ENCODE peak calls at places on chromosomes 6 and 20, in seven cellular contexts. R is left lung; M is GM12878; X is CD4-positive, alpha-beta T cell; U is dorsolateral prefrontal cortex; Z is activated T-cell treated with anti-CD3 and anti-CD28 coated beads, Interleukin-2, amount 50 U/mL, for 24 hours; D is stimulated activated CD8-positive, alpha-beta memory T cell treated with anti-CD3 and anti-CD28 coated beads, Interleukin-15, amount 100 ng/mL, for 24 hours. N is an unnamed sample.

GRCh38 chr6:160895562-160895961 is 96.0 kb upstream of the MAP3K4 start:
- DNase-seq in R (no peak), M (no peak), X (no peak), U (no peak), Z (no peak), D (no peak), N (no peak)

GRCh38 chr20:57603120-57603519 is 17.1 kb downstream of the ZBP1 start:
- DNase-seq in R (no peak), M (no peak), X (no peak), U (no peak), Z (no peak), D (no peak), N (no peak)

GRCh38 chr6:35686441-35686840 is 2.3 kb downstream of the FKBP5 start:
- DNase-seq in R (no peak), M (no peak), X (no peak), U (no peak), Z (no peak), D (no peak), N (no peak)

GRCh38 chr20:723756-724155 is 44.5 kb downstream of the SLC52A3 start:
- DNase-seq in R (no peak), M (no peak), X (no peak), U (no peak), Z (no peak), D (no peak), N (no peak)

GRCh38 chr20:3927486-3928291 is 38.5 kb downstream of the PANK2 start:
- DNase-seq in R (no peak), M (no peak), X (no peak), U (no peak), Z (no peak), D (no peak), N (no peak)

GRCh38 chr6:38688579-38689087 is 14.3 kb downstream of the GLO1 start:
- DNase-seq in R (no peak), M (peak; percentile 59), X (no peak), U (no peak), Z (no peak), D (no peak), N (no peak)

GRCh38 chr6:44712353-44713147 is 325.0 kb downstream of the CDC5L start:
- DNase-seq in R (no peak), M (no peak), X (no peak), U (no peak), Z (no peak), D (no peak), N (no peak)

GRCh38 chr6:40342674-40343230 is 244.4 kb downstream of the LRFN2 start:
- DNase-seq in R (no peak), M (no peak), X (no peak), U (no peak), Z (peak; percentile 2), D (no peak), N (no peak)

GRCh38 chr6:111926731-111927302 is 53.6 kb upstream of the FYN start:
- DNase-seq in R (no peak), M (no peak), X (no peak), U (no peak), Z (no peak), D (no peak), N (no peak)

GRCh38 chr6:11384531-11385309 is 152.3 kb upstream of the NEDD9 start:
- DNase-seq in R (no peak), M (no peak), X (no peak), U (no peak), Z (no peak), D (no peak), N (no peak)

GRCh38 chr20:56427797-56428196 is 15.7 kb downstream of the CASS4 start:
- DNase-seq in R (no peak), M (no peak), X (no peak), U (no peak), Z (no peak), D (no peak), N (no peak)

GRCh38 chr6:73236147-73236750 is 11.0 kb upstream of the KHDC1L start:
- DNase-seq in R (no peak), M (no peak), X (no peak), U (no peak), Z (no peak), D (no peak), N (no peak)

GRCh38 chr20:62117658-62118057 is 4.6 kb upstream of the LSM14B start:
- DNase-seq in R (no peak), M (no peak), X (peak; percentile 66), U (no peak), Z (peak; percentile 69), D (no peak), N (peak; percentile 76)

GRCh38 chr6:127606131-127606562 is 29.2 kb downstream of the C6orf58 start:
- DNase-seq in R (no peak), M (no peak), X (no peak), U (no peak), Z (no peak), D (no peak), N (no peak)

GRCh38 chr20:18678599-18678998 is 90.7 kb downstream of the DTD1 start:
- DNase-seq in R (no peak), M (no peak), X (no peak), U (no peak), Z (no peak), D (no peak), N (no peak)

GRCh38 chr6:136921521-136921935 is 573 bp upstream of the SLC35D3 start:
- DNase-seq in R (no peak), M (no peak), X (no peak), U (no peak), Z (no peak), D (no peak), N (no peak)

GRCh38 chr6:35253249-35253648 is 6.3 kb upstream of the ZNF76 start:
- DNase-seq in R (no peak), M (no peak), X (no peak), U (no peak), Z (no peak), D (no peak), N (no peak)

GRCh38 chr6:38443341-38443740 is 196.4 kb downstream of the BTBD9 start:
- DNase-seq in R (no peak), M (no peak), X (no peak), U (no peak), Z (no peak), D (no peak), N (no peak)

GRCh38 chr6:39684790-39685485 is 40.3 kb downstream of the KIF6 start:
- DNase-seq in R (no peak), M (no peak), X (no peak), U (no peak), Z (no peak), D (no peak), N (no peak)

GRCh38 chr6:68718379-68719073 is 83.4 kb downstream of the ADGRB3 start:
- DNase-seq in R (no peak), M (no peak), X (no peak), U (no peak), Z (no peak), D (no peak), N (no peak)

GRCh38 chr6:10146723-10147451 is 268.0 kb downstream of the TFAP2A start:
- DNase-seq in R (no peak), M (peak; percentile 8), X (no peak), U (peak; percentile 43), Z (no peak), D (no peak), N (no peak)

GRCh38 chr20:46700481-46700880 is 9.0 kb upstream of the SLC2A10 start:
- DNase-seq in R (no peak), M (no peak), X (no peak), U (no peak), Z (no peak), D (no peak), N (no peak)

GRCh38 chr6:108752733-108753392 is 95.4 kb upstream of the ARMC2 start:
- DNase-seq in R (no peak), M (no peak), X (no peak), U (no peak), Z (no peak), D (no peak), N (no peak)

N was measured in T-helper 9 cell.